ENCODE peak calls at places on chromosomes 5 and 9, in seven cellular contexts. Q is vagina, U is spleen, Y is IMR-90, P is AG04450, M is ovary, L is uterus. X is an unnamed sample.
A peak's percentile ranks its signal among the peaks of the same experiment; 100 is the strongest.

GRCh38 chr5:90542827-90543519 is 13.6 kb upstream of the LYSMD3 start:
- DNase-seq in Q (no peak), M (no peak), U (no peak), L (no peak), P (no peak), Y (no peak), X (no peak)

GRCh38 chr5:60698316-60698715 is 1.6 kb downstream of the DEPDC1B start:
- DNase-seq in M (no peak), U (no peak), P (no peak), Y (no peak), Q (no peak), L (no peak), X (no peak)

GRCh38 chr9:113659740-113660139 is 196.2 kb downstream of the RGS3 start:
- DNase-seq in P (no peak), M (no peak), Y (no peak), Q (no peak), L (no peak), U (no peak), X (no peak)

GRCh38 chr9:121275781-121276658 is 8.1 kb downstream of the GSN start:
- DNase-seq in Q (no peak), P (no peak), U (no peak), Y (no peak), M (no peak), L (no peak), X (no peak)

GRCh38 chr9:7342721-7343120 is 456.9 kb downstream of the DMAC1 start:
- DNase-seq in Q (no peak), P (no peak), L (no peak), M (no peak), Y (no peak), U (no peak), X (no peak)

GRCh38 chr5:107869459-107870115 is 198.8 kb upstream of the EFNA5 start:
- DNase-seq in U (no peak), P (peak; percentile 50), Y (peak; percentile 84), L (no peak), M (no peak), Q (no peak), X (peak; percentile 51)

GRCh38 chr9:14283276-14283675 is 30.7 kb downstream of the NFIB start:
- DNase-seq in P (no peak), Q (no peak), M (no peak), U (no peak), Y (no peak), L (no peak), X (no peak)

GRCh38 chr9:129026442-129027223 is 1.5 kb downstream of the SH3GLB2 start:
- DNase-seq in U (no peak), P (no peak), Y (peak; percentile 24), L (peak; percentile 32), Q (peak; percentile 87), M (no peak), X (no peak)

GRCh38 chr5:90434116-90434714 is 24.7 kb upstream of the CETN3 start:
- DNase-seq in M (no peak), Y (peak; percentile 45), P (no peak), Q (no peak), L (peak; percentile 23), U (no peak), X (no peak)

GRCh38 chr5:158634713-158635112 is 465.0 kb downstream of the EBF1 start:
- DNase-seq in M (no peak), P (no peak), L (no peak), Y (no peak), Q (no peak), U (no peak), X (peak; percentile 32)

GRCh38 chr5:32329395-32329834 is 16.7 kb upstream of the MTMR12 start:
- DNase-seq in L (peak; percentile 49), M (no peak), Q (no peak), U (peak; percentile 80), Y (peak; percentile 60), P (no peak), X (no peak)

GRCh38 chr5:50717615-50718014 is 51.2 kb downstream of the PARP8 start:
- DNase-seq in Q (no peak), Y (no peak), M (no peak), L (no peak), P (no peak), U (no peak), X (no peak)

GRCh38 chr5:53343187-53343586 is 137.2 kb upstream of the FST start:
- DNase-seq in P (peak; percentile 92), L (no peak), U (no peak), Y (peak; percentile 99), M (no peak), Q (no peak), X (peak; percentile 76)

GRCh38 chr5:160787247-160787646 is 64.8 kb downstream of the ATP10B start:
- DNase-seq in P (no peak), U (no peak), L (no peak), Y (no peak), Q (no peak), M (no peak), X (no peak)

GRCh38 chr5:133662578-133662977 is 50.2 kb upstream of the FSTL4 start:
- DNase-seq in Q (peak; percentile 13), U (no peak), L (no peak), M (no peak), P (no peak), Y (no peak), X (no peak)

GRCh38 chr9:111413996-111414395 is 70.2 kb downstream of the ECPAS start:
- DNase-seq in M (no peak), P (no peak), L (no peak), U (no peak), Q (no peak), Y (no peak), X (no peak)

GRCh38 chr5:172370648-172371248 is 83.6 kb downstream of the SH3PXD2B start:
- DNase-seq in U (no peak), P (peak; percentile 33), Y (peak; percentile 71), M (no peak), Q (no peak), L (no peak), X (no peak)

GRCh38 chr5:62132279-62132678 is 173.7 kb upstream of the KIF2A start:
- DNase-seq in U (no peak), P (no peak), L (no peak), Y (no peak), Q (no peak), M (no peak), X (no peak)

GRCh38 chr9:124854161-124854560 is 901 bp downstream of the WDR38 start:
- DNase-seq in P (no peak), L (no peak), Y (no peak), M (no peak), Q (no peak), U (peak; percentile 74), X (no peak)

GRCh38 chr5:65474129-65474711 is 7.5 kb downstream of the ADAMTS6 start:
- DNase-seq in Q (no peak), L (no peak), M (no peak), U (no peak), Y (no peak), P (no peak), X (no peak)

GRCh38 chr9:120925535-120926396 is 830 bp downstream of the TRAF1 start:
- DNase-seq in Y (peak; percentile 99), L (no peak), M (peak; percentile 29), U (no peak), Q (no peak), P (peak; percentile 62), X (peak; percentile 55)

GRCh38 chr9:22374021-22374420 is 72.6 kb upstream of the DMRTA1 start:
- DNase-seq in Y (no peak), P (no peak), U (no peak), Q (no peak), L (no peak), M (no peak), X (no peak)

GRCh38 chr5:136032564-136032963 is 3.8 kb downstream of the TGFBI start:
- DNase-seq in U (peak; percentile 10), M (no peak), Y (peak; percentile 86), L (no peak), P (peak; percentile 41), Q (no peak), X (no peak)

GRCh38 chr5:98935206-98935605 is 6.4 kb upstream of the CHD1 start:
- DNase-seq in Q (no peak), P (no peak), U (no peak), L (no peak), Y (no peak), M (no peak), X (no peak)
- H3K4me3 ChIP-seq in Q (no peak overlapping the region), P (no peak overlapping the region), U (no peak overlapping the region), L (no peak overlapping the region), Y (no peak overlapping the region), M (no peak overlapping the region), X (no peak overlapping the region)

DNA sequence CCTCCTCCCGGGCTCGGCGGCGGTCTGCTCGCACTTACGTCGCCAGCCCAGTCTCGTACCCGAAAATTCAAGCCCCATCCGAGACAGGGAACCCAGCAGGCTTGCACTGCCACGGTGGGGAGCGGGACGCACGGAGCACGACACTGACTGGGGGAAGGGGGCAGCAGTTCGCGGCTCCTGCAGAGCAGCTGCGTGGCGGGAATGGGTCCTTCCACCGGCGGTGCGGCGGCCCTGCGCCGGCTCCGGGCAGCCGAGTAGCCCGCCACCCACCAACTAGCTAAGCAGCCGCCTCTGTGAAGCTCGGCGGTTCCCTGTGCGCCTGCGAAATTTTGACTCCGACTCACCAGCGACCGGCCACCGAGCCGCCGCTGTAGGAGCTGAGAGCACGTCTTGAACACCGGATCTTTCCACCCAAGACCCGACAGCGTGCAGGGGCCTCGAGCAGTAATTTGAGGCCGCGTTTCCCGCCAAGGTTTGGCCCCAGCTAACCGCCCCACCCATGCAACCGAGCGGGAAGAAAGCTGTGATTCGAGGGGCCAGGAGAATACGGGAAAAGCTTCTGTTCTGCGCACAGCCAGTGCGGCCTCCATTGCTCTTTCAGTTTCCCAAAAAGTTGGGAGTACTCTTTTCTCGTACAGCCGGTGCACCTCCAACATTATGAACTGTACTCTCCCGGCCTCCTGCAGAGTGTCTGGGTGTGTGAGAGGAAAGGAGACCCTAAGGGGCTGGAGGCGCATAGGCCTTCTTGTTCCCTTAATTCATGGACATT is 3.7 kb downstream of the MCIDAS start:
- DNase-seq in Q (no peak), U (no peak), Y (no peak), P (no peak), L (no peak), M (no peak), X (no peak)
- H3K27me3 ChIP-seq in Q (peaks cover 9% of the 10 kb centered on the region), U (peaks cover 91% of the 10 kb centered on the region), Y (peaks cover 94% of the 10 kb centered on the region), P (peaks cover 86% of the 10 kb centered on the region), L (peaks cover 36% of the 10 kb centered on the region), M (peaks cover 2% of the 10 kb centered on the region), X (peaks cover 74% of the 10 kb centered on the region)

DNA sequence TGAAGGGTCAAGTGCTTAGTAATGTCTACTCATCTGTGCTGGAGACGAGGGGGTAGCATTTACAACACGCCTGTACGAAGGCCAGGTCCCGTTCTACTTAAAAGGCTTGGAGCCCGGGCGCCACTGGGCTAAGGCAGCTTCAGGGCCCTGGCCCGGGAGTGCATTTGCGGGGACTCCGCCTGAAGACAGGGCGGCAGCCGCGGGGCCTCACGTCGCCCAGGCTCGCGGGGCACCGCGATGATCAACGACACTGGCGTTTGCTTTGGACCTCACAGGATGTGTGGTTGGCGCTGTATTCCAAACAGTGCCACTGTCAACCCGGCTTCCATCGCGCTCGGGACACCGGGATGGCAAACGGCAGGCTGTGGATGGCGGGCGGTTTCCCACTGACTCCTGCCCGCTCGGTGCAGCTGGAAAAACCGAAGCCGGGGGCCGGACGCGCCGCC is 1.1 kb upstream of the TENT4A start:
- DNase-seq in Y (peak; percentile 73), L (peak; percentile 59), M (peak; percentile 67), P (no peak), Q (no peak), U (peak; percentile 93), X (no peak)
- TF ChIP-seq CTCF in Y (no peak), L (peak; percentile 24), M (peak; percentile 21), P (peak; percentile 23), Q (no peak), U (no peak), X (peak; percentile 19)

GRCh38 chr5:34043099-34043876 is at the start of gene C1QTNF3:
- DNase-seq in Y (no peak), Q (no peak), L (peak; percentile 68), U (no peak), M (peak; percentile 40), P (no peak), X (no peak)
- H3K4me3 ChIP-seq in Y (no peak within 1 kb of the TSS), Q (no peak within 1 kb of the TSS), L (peak within 1 kb of the TSS; percentile 11), U (no peak within 1 kb of the TSS), M (no peak within 1 kb of the TSS), P (no peak within 1 kb of the TSS), X (no peak within 1 kb of the TSS)

X was measured in BJ.